ENCODE peak calls at places on chromosomes 12 and 14, in eight cellular contexts. M, N, E, A, L, J, R and W are unnamed samples.
A peak's percentile ranks its signal among the peaks of the same experiment; 100 is the strongest.

GRCh38 chr12:56029666-56030293 is 8.9 kb downstream of the IKZF4 start:
- DNase-seq in M (peak; percentile 44), N (no peak), E (peak; percentile 43), A (peak; percentile 57), L (peak; percentile 59), J (no peak), R (peak; percentile 64), W (no peak)

GRCh38 chr12:45509187-45509586 is 220.3 kb upstream of the ARID2 start:
- DNase-seq in M (peak; percentile 48), N (no peak), E (no peak), A (no peak), L (no peak), J (no peak), R (no peak), W (peak; percentile 55)

GRCh38 chr14:51444381-51445000 is 204.4 kb downstream of the TMX1 start:
- DNase-seq in M (no peak), N (no peak), E (no peak), A (no peak), L (no peak), J (no peak), R (no peak), W (no peak)

GRCh38 chr12:20077618-20078017 is 290.7 kb upstream of the PDE3A start:
- DNase-seq in M (no peak), N (no peak), E (no peak), A (no peak), L (no peak), J (no peak), R (no peak), W (no peak)

GRCh38 chr12:111088409-111088808 is 168.0 kb upstream of the MYL2 start:
- DNase-seq in M (no peak), N (no peak), E (no peak), A (no peak), L (no peak), J (no peak), R (no peak), W (no peak)

GRCh38 chr12:46675736-46676135 is 150.1 kb downstream of the SLC38A4 start:
- DNase-seq in M (no peak), N (peak; percentile 47), E (peak; percentile 24), A (no peak), L (peak; percentile 12), J (no peak), R (peak; percentile 15), W (no peak)

GRCh38 chr12:40241741-40242140 is 16.9 kb downstream of the LRRK2 start:
- DNase-seq in M (no peak), N (no peak), E (no peak), A (no peak), L (no peak), J (no peak), R (no peak), W (no peak)

GRCh38 chr14:103763730-103764488 is 48.3 kb downstream of the ZFYVE21 start:
- DNase-seq in M (no peak), N (no peak), E (no peak), A (no peak), L (peak; percentile 56), J (no peak), R (peak; percentile 50), W (no peak)

GRCh38 chr12:1473418-1473817 is 121.0 kb downstream of the FBXL14 start:
- DNase-seq in M (peak; percentile 37), N (no peak), E (no peak), A (no peak), L (no peak), J (no peak), R (no peak), W (no peak)

GRCh38 chr12:117980621-117981020 is 11.8 kb upstream of the KSR2 start:
- DNase-seq in M (no peak), N (no peak), E (no peak), A (no peak), L (no peak), J (no peak), R (no peak), W (no peak)

GRCh38 chr14:33307691-33308369 is 369.2 kb downstream of the NPAS3 start:
- DNase-seq in M (no peak), N (peak; percentile 14), E (peak; percentile 75), A (no peak), L (no peak), J (no peak), R (no peak), W (no peak)

GRCh38 chr12:131672311-131672940 is 38.5 kb upstream of the SFSWAP start:
- DNase-seq in M (no peak), N (no peak), E (no peak), A (no peak), L (no peak), J (no peak), R (no peak), W (no peak)

GRCh38 chr12:138898-139534 is 72.4 kb downstream of the IQSEC3 start:
- DNase-seq in M (peak; percentile 28), N (peak; percentile 53), E (no peak), A (no peak), L (no peak), J (peak; percentile 69), R (no peak), W (no peak)

GRCh38 chr12:118013283-118013682 is 3.2 kb upstream of the RFC5 start:
- DNase-seq in M (no peak), N (no peak), E (no peak), A (no peak), L (no peak), J (no peak), R (no peak), W (no peak)